ENCODE peak calls at places on chromosomes 3 and 15, in four cellular contexts. X is HS-5, W is AG20443, C is stromal cell of bone marrow. R is an unnamed sample.

GRCh38 chr3:55362206-55362960 is 124.7 kb downstream of the WNT5A start:
- DNase-seq in W (no peak), C (no peak), X (peak), R (no peak)

GRCh38 chr3:77693147-77693546 is 653.2 kb downstream of the ROBO2 start:
- DNase-seq in C (no peak), X (no peak), W (no peak), R (no peak)

GRCh38 chr3:12135029-12135634 is 23.6 kb downstream of the TIMP4 start:
- DNase-seq in C (peak), X (no peak), W (peak), R (no peak)

GRCh38 chr15:100981086-100981485 is 61.9 kb downstream of the LRRK1 start:
- DNase-seq in X (no peak), C (no peak), W (no peak), R (no peak)

GRCh38 chr3:43689766-43690399 is 855 bp upstream of the ABHD5 start:
- DNase-seq in X (no peak), W (no peak), C (no peak), R (no peak)

GRCh38 chr3:133845127-133845526 is 39.5 kb downstream of the SRPRB start:
- DNase-seq in X (no peak), C (no peak), W (no peak), R (no peak)

GRCh38 chr15:64897345-64897985 is 14.2 kb upstream of the ANKDD1A start:
- DNase-seq in W (peak), X (peak), C (peak), R (no peak)

GRCh38 chr3:138875754-138876664 is 41.3 kb upstream of the PIK3CB start:
- DNase-seq in C (no peak), W (no peak), X (no peak), R (no peak)

GRCh38 chr15:61083781-61084134 is 145.3 kb downstream of the RORA start:
- DNase-seq in X (no peak), W (no peak), C (no peak), R (no peak)

GRCh38 chr3:122167630-122168029 is 15.8 kb upstream of the CASR start:
- DNase-seq in X (no peak), C (no peak), W (no peak), R (no peak)

GRCh38 chr15:56323435-56323834 is 41.8 kb upstream of the TEX9 start:
- DNase-seq in C (no peak), W (no peak), X (no peak), R (no peak)

GRCh38 chr3:23959147-23959900 is 14.2 kb downstream of the NR1D2 start:
- DNase-seq in X (peak), C (no peak), W (peak), R (peak)

GRCh38 chr3:125078961-125079674 is 23.3 kb upstream of the HEG1 start:
- DNase-seq in X (no peak), W (no peak), C (no peak), R (no peak)

GRCh38 chr15:84949043-84949442 is 32.6 kb upstream of the PDE8A start:
- DNase-seq in W (peak), X (no peak), C (peak), R (no peak)

GRCh38 chr3:38003371-38003816 is 12.8 kb downstream of the VILL start:
- DNase-seq in W (peak), C (no peak), X (no peak), R (no peak)

R was measured in epithelial cell of proximal tubule.